ENCODE peak calls at places on chromosomes 4 and X, in ten cellular contexts. One of them, this sample, is unnamed.
A peak's percentile ranks its signal among the peaks of the same experiment; 100 is the strongest.

GRCh38 chr4:98030059-98030458 is 113.2 kb downstream of the STPG2 start:
- DNase-seq in body of pancreas: no peak
- DNase-seq in cardiac fibroblast: no peak
- DNase-seq in left ventricle myocardium inferior: no peak
- DNase-seq in esophagus muscularis mucosa: no peak
- DNase-seq in transverse colon: no peak
- DNase-seq in adrenal gland: no peak
- DNase-seq in left lung: no peak
- DNase-seq in astrocyte of the cerebellum: no peak
- DNase-seq in AG10803: no peak
- DNase-seq in this sample: no peak

GRCh38 chrX:46571423-46572294 is 1.9 kb upstream of the CHST7 start:
- DNase-seq in body of pancreas: no peak
- DNase-seq in cardiac fibroblast: no peak
- DNase-seq in left ventricle myocardium inferior: no peak
- DNase-seq in esophagus muscularis mucosa: no peak
- DNase-seq in transverse colon: no peak
- DNase-seq in adrenal gland: no peak
- DNase-seq in left lung: no peak
- DNase-seq in astrocyte of the cerebellum: no peak
- DNase-seq in AG10803: no peak
- DNase-seq in this sample: no peak

GRCh38 chrX:9495496-9495895 is 30.6 kb downstream of the TBL1X start:
- DNase-seq in body of pancreas: no peak
- DNase-seq in cardiac fibroblast: no peak
- DNase-seq in left ventricle myocardium inferior: no peak
- DNase-seq in esophagus muscularis mucosa: no peak
- DNase-seq in transverse colon: no peak
- DNase-seq in adrenal gland: no peak
- DNase-seq in left lung: no peak
- DNase-seq in astrocyte of the cerebellum: no peak
- DNase-seq in AG10803: no peak
- DNase-seq in this sample: no peak

GRCh38 chr4:72468904-72469502 is 100.0 kb downstream of the ADAMTS3 start:
- DNase-seq in body of pancreas: no peak
- DNase-seq in cardiac fibroblast: peak; percentile 52
- DNase-seq in left ventricle myocardium inferior: no peak
- DNase-seq in esophagus muscularis mucosa: no peak
- DNase-seq in transverse colon: no peak
- DNase-seq in adrenal gland: no peak
- DNase-seq in left lung: no peak
- DNase-seq in astrocyte of the cerebellum: peak; percentile 24
- DNase-seq in AG10803: peak; percentile 37
- DNase-seq in this sample: peak; percentile 54

GRCh38 chr4:76622717-76623116 is 187.7 kb downstream of the SHROOM3 start:
- DNase-seq in body of pancreas: no peak
- DNase-seq in cardiac fibroblast: no peak
- DNase-seq in left ventricle myocardium inferior: no peak
- DNase-seq in esophagus muscularis mucosa: no peak
- DNase-seq in transverse colon: no peak
- DNase-seq in adrenal gland: no peak
- DNase-seq in left lung: no peak
- DNase-seq in astrocyte of the cerebellum: no peak
- DNase-seq in AG10803: no peak
- DNase-seq in this sample: no peak

GRCh38 chr4:6231663-6232165 is 31.4 kb upstream of the JAKMIP1 start:
- DNase-seq in body of pancreas: no peak
- DNase-seq in cardiac fibroblast: no peak
- DNase-seq in left ventricle myocardium inferior: no peak
- DNase-seq in esophagus muscularis mucosa: no peak
- DNase-seq in transverse colon: no peak
- DNase-seq in adrenal gland: no peak
- DNase-seq in left lung: no peak
- DNase-seq in astrocyte of the cerebellum: no peak
- DNase-seq in AG10803: no peak
- DNase-seq in this sample: no peak

GRCh38 chrX:20363003-20363674 is 96.4 kb upstream of the RPS6KA3 start:
- DNase-seq in body of pancreas: peak; percentile 16
- DNase-seq in cardiac fibroblast: no peak
- DNase-seq in left ventricle myocardium inferior: no peak
- DNase-seq in esophagus muscularis mucosa: no peak
- DNase-seq in transverse colon: peak; percentile 21
- DNase-seq in adrenal gland: no peak
- DNase-seq in left lung: no peak
- DNase-seq in astrocyte of the cerebellum: no peak
- DNase-seq in AG10803: no peak
- DNase-seq in this sample: no peak

GRCh38 chrX:41922125-41922521 is 1.2 kb downstream of the CASK start:
- DNase-seq in body of pancreas: no peak
- DNase-seq in cardiac fibroblast: peak; percentile 23
- DNase-seq in left ventricle myocardium inferior: no peak
- DNase-seq in esophagus muscularis mucosa: no peak
- DNase-seq in transverse colon: no peak
- DNase-seq in adrenal gland: no peak
- DNase-seq in left lung: no peak
- DNase-seq in astrocyte of the cerebellum: no peak
- DNase-seq in AG10803: peak; percentile 17
- DNase-seq in this sample: peak; percentile 27

GRCh38 chr4:3468804-3469203 is 5.7 kb downstream of the DOK7 start:
- DNase-seq in body of pancreas: no peak
- DNase-seq in cardiac fibroblast: no peak
- DNase-seq in left ventricle myocardium inferior: no peak
- DNase-seq in esophagus muscularis mucosa: no peak
- DNase-seq in transverse colon: no peak
- DNase-seq in adrenal gland: no peak
- DNase-seq in left lung: peak; percentile 9
- DNase-seq in astrocyte of the cerebellum: no peak
- DNase-seq in AG10803: no peak
- DNase-seq in this sample: no peak

GRCh38 chr4:141410839-141411238 is 190.1 kb downstream of the ZNF330 start:
- DNase-seq in body of pancreas: no peak
- DNase-seq in cardiac fibroblast: no peak
- DNase-seq in left ventricle myocardium inferior: no peak
- DNase-seq in esophagus muscularis mucosa: no peak
- DNase-seq in transverse colon: no peak
- DNase-seq in adrenal gland: no peak
- DNase-seq in left lung: no peak
- DNase-seq in astrocyte of the cerebellum: no peak
- DNase-seq in AG10803: peak; percentile 96
- DNase-seq in this sample: no peak

GRCh38 chr4:61580721-61581377 is 380.7 kb downstream of the ADGRL3 start:
- DNase-seq in body of pancreas: no peak
- DNase-seq in cardiac fibroblast: peak; percentile 2
- DNase-seq in left ventricle myocardium inferior: no peak
- DNase-seq in esophagus muscularis mucosa: no peak
- DNase-seq in transverse colon: no peak
- DNase-seq in adrenal gland: no peak
- DNase-seq in left lung: no peak
- DNase-seq in astrocyte of the cerebellum: no peak
- DNase-seq in AG10803: no peak
- DNase-seq in this sample: peak; percentile 60

GRCh38 chrX:118215346-118215745 is 98.7 kb upstream of the KLHL13 start:
- DNase-seq in body of pancreas: no peak
- DNase-seq in cardiac fibroblast: no peak
- DNase-seq in left ventricle myocardium inferior: no peak
- DNase-seq in esophagus muscularis mucosa: no peak
- DNase-seq in transverse colon: no peak
- DNase-seq in adrenal gland: no peak
- DNase-seq in left lung: no peak
- DNase-seq in astrocyte of the cerebellum: no peak
- DNase-seq in AG10803: no peak
- DNase-seq in this sample: peak; percentile 17

GRCh38 chr4:141142423-141142822 is 9.2 kb upstream of the RNF150 start:
- DNase-seq in body of pancreas: no peak
- DNase-seq in cardiac fibroblast: peak; percentile 13
- DNase-seq in left ventricle myocardium inferior: no peak
- DNase-seq in esophagus muscularis mucosa: no peak
- DNase-seq in transverse colon: no peak
- DNase-seq in adrenal gland: no peak
- DNase-seq in left lung: no peak
- DNase-seq in astrocyte of the cerebellum: no peak
- DNase-seq in AG10803: no peak
- DNase-seq in this sample: no peak

GRCh38 chrX:130878350-130879341 is 24.4 kb downstream of the ENOX2 start:
- DNase-seq in body of pancreas: peak; percentile 56
- DNase-seq in cardiac fibroblast: peak; percentile 91
- DNase-seq in left ventricle myocardium inferior: no peak
- DNase-seq in esophagus muscularis mucosa: no peak
- DNase-seq in transverse colon: peak; percentile 9
- DNase-seq in adrenal gland: peak; percentile 71
- DNase-seq in left lung: no peak
- DNase-seq in astrocyte of the cerebellum: peak; percentile 92
- DNase-seq in AG10803: peak; percentile 92
- DNase-seq in this sample: peak; percentile 85

GRCh38 chr4:1295405-1296055 is 5.8 kb downstream of the MAEA start:
- DNase-seq in body of pancreas: no peak
- DNase-seq in cardiac fibroblast: no peak
- DNase-seq in left ventricle myocardium inferior: no peak
- DNase-seq in esophagus muscularis mucosa: no peak
- DNase-seq in transverse colon: no peak
- DNase-seq in adrenal gland: no peak
- DNase-seq in left lung: peak; percentile 62
- DNase-seq in astrocyte of the cerebellum: no peak
- DNase-seq in AG10803: no peak
- DNase-seq in this sample: no peak

GRCh38 chr4:1294424-1294823 is 4.7 kb downstream of the MAEA start:
- DNase-seq in body of pancreas: no peak
- DNase-seq in cardiac fibroblast: no peak
- DNase-seq in left ventricle myocardium inferior: no peak
- DNase-seq in esophagus muscularis mucosa: no peak
- DNase-seq in transverse colon: no peak
- DNase-seq in adrenal gland: no peak
- DNase-seq in left lung: peak; percentile 58
- DNase-seq in astrocyte of the cerebellum: no peak
- DNase-seq in AG10803: no peak
- DNase-seq in this sample: no peak

GRCh38 chr4:1293531-1293941 is 3.8 kb downstream of the MAEA start:
- DNase-seq in body of pancreas: no peak
- DNase-seq in cardiac fibroblast: no peak
- DNase-seq in left ventricle myocardium inferior: no peak
- DNase-seq in esophagus muscularis mucosa: no peak
- DNase-seq in transverse colon: peak; percentile 32
- DNase-seq in adrenal gland: no peak
- DNase-seq in left lung: no peak
- DNase-seq in astrocyte of the cerebellum: no peak
- DNase-seq in AG10803: no peak
- DNase-seq in this sample: no peak

GRCh38 chr4:1294891-1295290 is 5.2 kb downstream of the MAEA start:
- DNase-seq in body of pancreas: no peak
- DNase-seq in cardiac fibroblast: no peak
- DNase-seq in left ventricle myocardium inferior: no peak
- DNase-seq in esophagus muscularis mucosa: no peak
- DNase-seq in transverse colon: no peak
- DNase-seq in adrenal gland: no peak
- DNase-seq in left lung: peak; percentile 75
- DNase-seq in astrocyte of the cerebellum: no peak
- DNase-seq in AG10803: no peak
- DNase-seq in this sample: no peak

GRCh38 chr4:1293981-1294380 is 4.3 kb downstream of the MAEA start:
- DNase-seq in body of pancreas: peak; percentile 51
- DNase-seq in cardiac fibroblast: peak; percentile 54
- DNase-seq in left ventricle myocardium inferior: no peak
- DNase-seq in esophagus muscularis mucosa: no peak
- DNase-seq in transverse colon: no peak
- DNase-seq in adrenal gland: no peak
- DNase-seq in left lung: no peak
- DNase-seq in astrocyte of the cerebellum: no peak
- DNase-seq in AG10803: no peak
- DNase-seq in this sample: no peak
- H3K4me3 ChIP-seq in body of pancreas: no peak overlapping the region
- H3K4me3 ChIP-seq in cardiac fibroblast: no peak overlapping the region
- H3K4me3 ChIP-seq in left ventricle myocardium inferior: peak overlapping the region; percentile 31
- H3K4me3 ChIP-seq in esophagus muscularis mucosa: no peak overlapping the region
- H3K4me3 ChIP-seq in transverse colon: no peak overlapping the region
- H3K4me3 ChIP-seq in adrenal gland: no peak overlapping the region
- H3K4me3 ChIP-seq in left lung: no peak overlapping the region
- H3K4me3 ChIP-seq in astrocyte of the cerebellum: no peak overlapping the region
- H3K4me3 ChIP-seq in AG10803: no peak overlapping the region
- H3K4me3 ChIP-seq in this sample: no peak overlapping the region

DNA sequence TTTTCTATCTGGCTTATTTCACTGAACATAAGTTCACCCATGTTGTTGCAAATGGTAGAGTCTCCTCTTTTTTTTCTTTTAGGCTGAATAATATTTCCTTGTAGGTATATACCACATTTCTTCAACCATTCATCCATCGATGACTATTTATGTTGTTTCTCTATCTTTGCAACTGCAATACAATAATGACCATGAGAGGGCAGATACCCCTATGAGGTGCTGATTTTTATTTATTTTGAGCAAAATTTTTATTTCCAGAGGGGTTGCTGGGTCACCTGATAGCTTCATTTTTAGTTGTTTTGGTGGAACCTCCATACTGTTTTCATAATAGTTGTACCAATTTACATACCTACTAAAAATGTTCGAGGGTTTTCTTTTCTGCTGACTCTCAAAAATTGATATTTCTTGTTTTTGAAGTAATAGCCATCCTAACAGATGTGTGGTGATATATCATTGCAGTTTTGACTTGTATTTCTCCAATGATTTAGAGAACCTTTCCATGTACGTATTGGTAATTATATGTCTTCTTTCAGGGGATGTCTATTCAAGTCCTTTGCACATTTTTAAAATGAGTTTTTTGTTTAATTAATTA is 1697.0 kb downstream of the PCDH7 start:
- DNase-seq in body of pancreas: no peak
- DNase-seq in cardiac fibroblast: peak; percentile 4
- DNase-seq in left ventricle myocardium inferior: no peak
- DNase-seq in esophagus muscularis mucosa: no peak
- DNase-seq in transverse colon: no peak
- DNase-seq in adrenal gland: no peak
- DNase-seq in left lung: no peak
- DNase-seq in astrocyte of the cerebellum: no peak
- DNase-seq in AG10803: no peak
- DNase-seq in this sample: no peak
- TF ChIP-seq CTCF in body of pancreas: no peak
- TF ChIP-seq CTCF in cardiac fibroblast: peak; percentile 4
- TF ChIP-seq CTCF in left ventricle myocardium inferior: no peak
- TF ChIP-seq CTCF in esophagus muscularis mucosa: no peak
- TF ChIP-seq CTCF in transverse colon: no peak
- TF ChIP-seq CTCF in adrenal gland: no peak
- TF ChIP-seq CTCF in left lung: no peak
- TF ChIP-seq CTCF in astrocyte of the cerebellum: no peak
- TF ChIP-seq CTCF in AG10803: no peak
- TF ChIP-seq CTCF in this sample: peak; percentile 11

GRCh38 chrX:115913575-115913974 is 257.0 kb upstream of the AGTR2 start:
- DNase-seq in body of pancreas: no peak
- DNase-seq in cardiac fibroblast: no peak
- DNase-seq in left ventricle myocardium inferior: no peak
- DNase-seq in esophagus muscularis mucosa: no peak
- DNase-seq in transverse colon: no peak
- DNase-seq in adrenal gland: no peak
- DNase-seq in left lung: no peak
- DNase-seq in astrocyte of the cerebellum: no peak
- DNase-seq in AG10803: no peak
- DNase-seq in this sample: no peak
- H3K4me3 ChIP-seq in body of pancreas: no peak overlapping the region
- H3K4me3 ChIP-seq in cardiac fibroblast: no peak overlapping the region
- H3K4me3 ChIP-seq in left ventricle myocardium inferior: no peak overlapping the region
- H3K4me3 ChIP-seq in esophagus muscularis mucosa: no peak overlapping the region
- H3K4me3 ChIP-seq in transverse colon: no peak overlapping the region
- H3K4me3 ChIP-seq in adrenal gland: no peak overlapping the region
- H3K4me3 ChIP-seq in left lung: no peak overlapping the region
- H3K4me3 ChIP-seq in astrocyte of the cerebellum: no peak overlapping the region
- H3K4me3 ChIP-seq in AG10803: no peak overlapping the region
- H3K4me3 ChIP-seq in this sample: no peak overlapping the region

GRCh38 chrX:68918202-68918601 is 89.4 kb downstream of the EFNB1 start:
- DNase-seq in body of pancreas: no peak
- DNase-seq in cardiac fibroblast: no peak
- DNase-seq in left ventricle myocardium inferior: no peak
- DNase-seq in esophagus muscularis mucosa: no peak
- DNase-seq in transverse colon: no peak
- DNase-seq in adrenal gland: no peak
- DNase-seq in left lung: no peak
- DNase-seq in astrocyte of the cerebellum: no peak
- DNase-seq in AG10803: no peak
- DNase-seq in this sample: no peak
- TF ChIP-seq CTCF in body of pancreas: no peak
- TF ChIP-seq CTCF in cardiac fibroblast: no peak
- TF ChIP-seq CTCF in left ventricle myocardium inferior: peak; percentile 44
- TF ChIP-seq CTCF in esophagus muscularis mucosa: no peak
- TF ChIP-seq CTCF in transverse colon: no peak
- TF ChIP-seq CTCF in adrenal gland: no peak
- TF ChIP-seq CTCF in left lung: no peak
- TF ChIP-seq CTCF in astrocyte of the cerebellum: no peak
- TF ChIP-seq CTCF in AG10803: no peak
- TF ChIP-seq CTCF in this sample: peak; percentile 11

This sample was measured in bronchial epithelial cell.